ENCODE peak calls at places on chromosomes 5 and 9, in four cellular contexts. One of them, this sample, is unnamed.

GRCh38 chr5:142783601-142784291 is 13.6 kb downstream of the ARHGAP26 start:
- DNase-seq in MM.1S: peak; percentile 52
- DNase-seq in neural progenitor cell: peak; percentile 43
- DNase-seq in fibroblast of lung: no peak
- DNase-seq in this sample: no peak

GRCh38 chr9:126014726-126015125 is 267.6 kb downstream of the PBX3 start:
- DNase-seq in MM.1S: no peak
- DNase-seq in neural progenitor cell: no peak
- DNase-seq in fibroblast of lung: no peak
- DNase-seq in this sample: no peak

GRCh38 chr5:322281-322941 is 897 bp downstream of the AHRR start:
- DNase-seq in MM.1S: no peak
- DNase-seq in neural progenitor cell: no peak
- DNase-seq in fibroblast of lung: peak; percentile 23
- DNase-seq in this sample: no peak

GRCh38 chr9:38622083-38622674 is 1.8 kb upstream of the ANKRD18A start:
- DNase-seq in MM.1S: no peak
- DNase-seq in neural progenitor cell: peak; percentile 57
- DNase-seq in fibroblast of lung: no peak
- DNase-seq in this sample: peak; percentile 59

GRCh38 chr9:68843239-68843638 is 138.2 kb downstream of the PIP5K1B start:
- DNase-seq in MM.1S: no peak
- DNase-seq in neural progenitor cell: no peak
- DNase-seq in fibroblast of lung: no peak
- DNase-seq in this sample: no peak

GRCh38 chr5:16410338-16410737 is 55.3 kb downstream of the ZNF622 start:
- DNase-seq in MM.1S: no peak
- DNase-seq in neural progenitor cell: no peak
- DNase-seq in fibroblast of lung: no peak
- DNase-seq in this sample: no peak

GRCh38 chr5:178186417-178186816 is 754 bp downstream of the GMCL2 start:
- DNase-seq in MM.1S: no peak
- DNase-seq in neural progenitor cell: no peak
- DNase-seq in fibroblast of lung: peak; percentile 63
- DNase-seq in this sample: peak; percentile 76

GRCh38 chr5:61299254-61299653 is 32.8 kb upstream of the ZSWIM6 start:
- DNase-seq in MM.1S: no peak
- DNase-seq in neural progenitor cell: no peak
- DNase-seq in fibroblast of lung: peak; percentile 43
- DNase-seq in this sample: no peak

GRCh38 chr5:172004824-172005237 is 1.6 kb downstream of the FBXW11 start:
- DNase-seq in MM.1S: peak; percentile 24
- DNase-seq in neural progenitor cell: no peak
- DNase-seq in fibroblast of lung: no peak
- DNase-seq in this sample: no peak

GRCh38 chr9:120985759-120986353 is 59.3 kb upstream of the TRAF1 start:
- DNase-seq in MM.1S: peak; percentile 42
- DNase-seq in neural progenitor cell: peak; percentile 75
- DNase-seq in fibroblast of lung: peak; percentile 77
- DNase-seq in this sample: peak; percentile 75

GRCh38 chr9:131095666-131096489 is 453 bp upstream of the AIF1L start:
- DNase-seq in MM.1S: no peak
- DNase-seq in neural progenitor cell: peak; percentile 94
- DNase-seq in fibroblast of lung: no peak
- DNase-seq in this sample: peak; percentile 34

GRCh38 chr9:92003308-92004044 is 53.4 kb upstream of the ROR2 start:
- DNase-seq in MM.1S: no peak
- DNase-seq in neural progenitor cell: no peak
- DNase-seq in fibroblast of lung: no peak
- DNase-seq in this sample: no peak

GRCh38 chr5:151950681-151951080 is 26.0 kb upstream of the GLRA1 start:
- DNase-seq in MM.1S: no peak
- DNase-seq in neural progenitor cell: no peak
- DNase-seq in fibroblast of lung: no peak
- DNase-seq in this sample: peak; percentile 12

GRCh38 chr5:90853759-90854515 is 295.3 kb downstream of the ADGRV1 start:
- DNase-seq in MM.1S: no peak
- DNase-seq in neural progenitor cell: no peak
- DNase-seq in fibroblast of lung: no peak
- DNase-seq in this sample: no peak

GRCh38 chr5:111076076-111076475 is 4.6 kb downstream of the TSLP start:
- DNase-seq in MM.1S: no peak
- DNase-seq in neural progenitor cell: no peak
- DNase-seq in fibroblast of lung: no peak
- DNase-seq in this sample: no peak

GRCh38 chr5:88677943-88678779 is 204.8 kb downstream of the MEF2C start:
- DNase-seq in MM.1S: no peak
- DNase-seq in neural progenitor cell: peak; percentile 71
- DNase-seq in fibroblast of lung: no peak
- DNase-seq in this sample: no peak

GRCh38 chr5:143593723-143594122 is 190.2 kb upstream of the NR3C1 start:
- DNase-seq in MM.1S: peak; percentile 75
- DNase-seq in neural progenitor cell: no peak
- DNase-seq in fibroblast of lung: no peak
- DNase-seq in this sample: no peak

GRCh38 chr9:97857603-97858392 is 4.8 kb downstream of the FOXE1 start:
- DNase-seq in MM.1S: no peak
- DNase-seq in neural progenitor cell: peak; percentile 64
- DNase-seq in fibroblast of lung: no peak
- DNase-seq in this sample: no peak
- TF ChIP-seq EZH2 in MM.1S: no peak
- TF ChIP-seq EZH2 in neural progenitor cell: peak; percentile 95
- TF ChIP-seq EZH2 in fibroblast of lung: peak; percentile 26
- TF ChIP-seq EZH2 in this sample: no peak

GRCh38 chr5:122880749-122881148 is 35.3 kb downstream of the SNX24 start:
- DNase-seq in MM.1S: no peak
- DNase-seq in neural progenitor cell: no peak
- DNase-seq in fibroblast of lung: no peak
- DNase-seq in this sample: no peak
- H3K9ac ChIP-seq in MM.1S: no peak overlapping the region
- H3K9ac ChIP-seq in neural progenitor cell: no peak overlapping the region
- H3K9ac ChIP-seq in fibroblast of lung: no peak overlapping the region
- H3K9ac ChIP-seq in this sample: no peak overlapping the region

GRCh38 chr9:111352545-111352944 is 22.5 kb upstream of the OR2K2 start:
- DNase-seq in MM.1S: no peak
- DNase-seq in neural progenitor cell: no peak
- DNase-seq in fibroblast of lung: no peak
- DNase-seq in this sample: no peak
- H3K4me2 ChIP-seq in MM.1S: no peak overlapping the region
- H3K4me2 ChIP-seq in neural progenitor cell: no peak overlapping the region
- H3K4me2 ChIP-seq in fibroblast of lung: no peak overlapping the region
- H3K4me2 ChIP-seq in this sample: no peak overlapping the region

GRCh38 chr9:113349044-113349433 is 302 bp upstream of the BSPRY start:
- DNase-seq in MM.1S: no peak
- DNase-seq in neural progenitor cell: peak; percentile 33
- DNase-seq in fibroblast of lung: no peak
- DNase-seq in this sample: no peak

GRCh38 chr9:113350937-113351336 is 1.6 kb downstream of the BSPRY start:
- DNase-seq in MM.1S: peak; percentile 62
- DNase-seq in neural progenitor cell: no peak
- DNase-seq in fibroblast of lung: no peak
- DNase-seq in this sample: no peak

GRCh38 chr9:113352006-113352405 is 2.7 kb downstream of the BSPRY start:
- DNase-seq in MM.1S: no peak
- DNase-seq in neural progenitor cell: no peak
- DNase-seq in fibroblast of lung: no peak
- DNase-seq in this sample: peak; percentile 41

GRCh38 chr9:113349434-113350337 is at the start of gene BSPRY:
- DNase-seq in MM.1S: peak; percentile 65
- DNase-seq in neural progenitor cell: peak; percentile 66
- DNase-seq in fibroblast of lung: no peak
- DNase-seq in this sample: peak; percentile 60

GRCh38 chr9:113350338-113350672 is 964 bp downstream of the BSPRY start:
- DNase-seq in MM.1S: peak; percentile 43
- DNase-seq in neural progenitor cell: no peak
- DNase-seq in fibroblast of lung: no peak
- DNase-seq in this sample: no peak
- TF ChIP-seq EZH2 in MM.1S: no peak
- TF ChIP-seq EZH2 in neural progenitor cell: peak; percentile 30
- TF ChIP-seq EZH2 in fibroblast of lung: peak; percentile 67
- TF ChIP-seq EZH2 in this sample: no peak

DNA sequence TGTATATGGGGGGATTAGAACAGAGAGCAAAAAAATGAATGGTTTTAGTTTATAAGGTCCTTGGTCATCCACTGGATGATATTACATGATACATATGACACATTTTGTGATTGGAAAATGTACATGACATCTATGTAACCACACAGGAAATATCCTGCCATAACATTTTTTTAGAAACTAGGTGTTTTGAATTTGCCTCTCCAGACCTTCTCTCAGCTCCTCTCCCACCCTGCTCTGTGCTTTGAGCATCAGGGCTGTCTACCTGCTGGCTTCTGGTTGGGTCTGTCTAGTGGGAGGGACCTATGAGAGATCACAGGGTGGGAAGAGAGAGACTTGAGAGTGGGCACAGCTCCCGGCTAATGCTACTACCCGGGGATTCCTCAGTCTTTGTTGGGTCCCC is 24.4 kb downstream of the AKNA start:
- DNase-seq in MM.1S: no peak
- DNase-seq in neural progenitor cell: no peak
- DNase-seq in fibroblast of lung: no peak
- DNase-seq in this sample: no peak
- H3K9ac ChIP-seq in MM.1S: no peak overlapping the region
- H3K9ac ChIP-seq in neural progenitor cell: no peak overlapping the region
- H3K9ac ChIP-seq in fibroblast of lung: no peak overlapping the region
- H3K9ac ChIP-seq in this sample: peak overlapping the region; percentile 35

DNA sequence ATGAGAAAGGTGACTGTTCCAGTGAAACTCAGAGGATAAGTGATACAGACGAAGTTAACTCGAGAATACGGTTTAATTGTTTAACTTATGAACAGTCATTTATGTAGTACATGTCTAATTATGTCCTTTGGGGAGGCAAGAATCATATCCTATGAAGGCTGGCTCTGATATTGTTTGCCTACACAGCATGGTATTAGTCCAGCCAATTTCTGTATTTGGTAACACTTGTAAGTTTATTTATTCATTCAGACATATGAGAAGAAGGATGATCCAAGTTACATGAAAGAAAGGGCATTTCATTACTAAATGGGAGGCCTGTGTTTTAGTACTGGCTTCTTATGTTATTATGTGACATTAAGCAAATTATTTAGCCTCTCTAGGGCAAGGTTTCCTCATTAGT is 199.7 kb downstream of the NNT start:
- DNase-seq in MM.1S: no peak
- DNase-seq in neural progenitor cell: no peak
- DNase-seq in fibroblast of lung: peak; percentile 57
- DNase-seq in this sample: no peak
- H3K4me2 ChIP-seq in MM.1S: no peak overlapping the region
- H3K4me2 ChIP-seq in neural progenitor cell: no peak overlapping the region
- H3K4me2 ChIP-seq in fibroblast of lung: no peak overlapping the region
- H3K4me2 ChIP-seq in this sample: no peak overlapping the region

GRCh38 chr5:77852068-77852513 is 76.0 kb upstream of the TBCA start:
- DNase-seq in MM.1S: no peak
- DNase-seq in neural progenitor cell: no peak
- DNase-seq in fibroblast of lung: peak; percentile 14
- DNase-seq in this sample: no peak
- TF ChIP-seq EZH2 in MM.1S: no peak
- TF ChIP-seq EZH2 in neural progenitor cell: no peak
- TF ChIP-seq EZH2 in fibroblast of lung: no peak
- TF ChIP-seq EZH2 in this sample: no peak

DNA sequence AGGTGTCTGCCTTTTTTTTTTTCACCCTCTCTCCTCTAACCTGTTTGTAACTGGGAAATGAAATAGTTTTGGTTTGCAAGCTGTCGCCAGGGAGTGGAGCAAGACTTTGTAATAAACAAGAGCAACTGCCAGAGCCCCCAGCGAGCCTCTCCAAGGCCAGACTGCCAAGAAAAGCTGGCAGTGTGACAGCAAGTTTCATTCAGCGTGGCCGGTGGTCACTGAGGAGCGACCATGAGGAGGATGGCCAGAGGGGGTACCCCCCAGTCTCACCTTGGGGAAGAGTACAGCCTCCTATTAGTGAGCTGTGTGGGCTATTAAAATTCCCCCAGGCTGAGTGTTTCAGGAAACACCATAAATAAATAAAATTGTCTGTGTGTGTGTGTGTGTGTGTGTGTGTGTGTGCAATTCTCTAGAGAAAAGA is 49.9 kb downstream of the ZFAND5 start:
- DNase-seq in MM.1S: no peak
- DNase-seq in neural progenitor cell: peak; percentile 9
- DNase-seq in fibroblast of lung: peak; percentile 89
- DNase-seq in this sample: peak; percentile 42
- H3K9ac ChIP-seq in MM.1S: no peak overlapping the region
- H3K9ac ChIP-seq in neural progenitor cell: no peak overlapping the region
- H3K9ac ChIP-seq in fibroblast of lung: no peak overlapping the region
- H3K9ac ChIP-seq in this sample: peak overlapping the region; percentile 23

GRCh38 chr9:6592791-6593190 is 52.7 kb downstream of the GLDC start:
- DNase-seq in MM.1S: no peak
- DNase-seq in neural progenitor cell: no peak
- DNase-seq in fibroblast of lung: no peak
- DNase-seq in this sample: no peak
- H3K4me2 ChIP-seq in MM.1S: no peak overlapping the region
- H3K4me2 ChIP-seq in neural progenitor cell: no peak overlapping the region
- H3K4me2 ChIP-seq in fibroblast of lung: no peak overlapping the region
- H3K4me2 ChIP-seq in this sample: no peak overlapping the region